ENCODE peak calls at places on chromosomes 1 and 21, in five cellular contexts. D is breast epithelium, I is left ventricle myocardium inferior, B is transverse colon, T is upper lobe of right lung. E is an unnamed sample. For H3K27me3 and H3K4me1, the result is how much of the 10 kb centered on the place peaks cover.

GRCh38 chr1:224620105-224620504 is 4.0 kb downstream of the CNIH3 start:
- DNase-seq in T (no peak), D (no peak), I (no peak), B (no peak), E (no peak)

GRCh38 chr1:58290685-58291372 is 255.7 kb downstream of the OMA1 start:
- DNase-seq in I (no peak), D (no peak), T (no peak), B (no peak), E (no peak)

GRCh38 chr1:201259476-201260235 is 23.6 kb upstream of the PKP1 start:
- DNase-seq in T (no peak), B (no peak), I (no peak), D (peak), E (no peak)

GRCh38 chr1:960371-961131 is at the start of gene KLHL17:
- DNase-seq in B (peak), T (peak), D (no peak), I (peak), E (no peak)

GRCh38 chr1:207822124-207822601 is 70.3 kb downstream of the CD46 start:
- DNase-seq in B (peak), I (no peak), D (no peak), T (peak), E (no peak)

GRCh38 chr1:10833630-10834557 is 37.4 kb upstream of the CASZ1 start:
- DNase-seq in D (no peak), B (no peak), I (no peak), T (no peak), E (no peak)

GRCh38 chr21:37532868-37533780 is 166.6 kb downstream of the DYRK1A start:
- DNase-seq in T (no peak), I (no peak), B (no peak), D (no peak), E (no peak)

GRCh38 chr1:9181176-9181906 is 52.4 kb upstream of the GPR157 start:
- DNase-seq in D (no peak), B (peak), T (peak), I (peak), E (no peak)

GRCh38 chr1:165896277-165896676 is 68.9 kb downstream of the UCK2 start:
- DNase-seq in T (no peak), I (no peak), D (no peak), B (no peak), E (no peak)

GRCh38 chr1:96306809-96307208 is 414.8 kb upstream of the PTBP2 start:
- DNase-seq in B (no peak), T (no peak), I (no peak), D (no peak), E (no peak)

GRCh38 chr1:112533029-112533428 is 24.3 kb downstream of the WNT2B start:
- DNase-seq in B (no peak), D (no peak), T (no peak), I (no peak), E (no peak)

GRCh38 chr1:69403911-69404310 is 163.8 kb upstream of the LRRC7 start:
- DNase-seq in T (no peak), I (no peak), B (no peak), D (no peak), E (no peak)

GRCh38 chr1:198564716-198565115 is 24.2 kb upstream of the ATP6V1G3 start:
- DNase-seq in T (no peak), D (no peak), I (no peak), B (no peak), E (no peak)

GRCh38 chr1:78223417-78224215 is 177.8 kb downstream of the GIPC2 start:
- DNase-seq in I (no peak), T (no peak), D (no peak), B (no peak), E (no peak)

GRCh38 chr1:91836307-91837056 is 49.5 kb downstream of the TGFBR3 start:
- DNase-seq in I (no peak), D (no peak), B (no peak), T (no peak), E (no peak)

GRCh38 chr1:182877842-182878241 is 38.7 kb downstream of the DHX9 start:
- DNase-seq in D (no peak), B (no peak), I (no peak), T (no peak), E (no peak)

GRCh38 chr1:55217226-55217996 is 2.2 kb upstream of the USP24 start:
- DNase-seq in T (no peak), B (no peak), D (no peak), I (no peak), E (no peak)

GRCh38 chr1:75124510-75124909 is 9.7 kb upstream of the LHX8 start:
- DNase-seq in D (no peak), T (no peak), I (no peak), B (no peak), E (no peak)

GRCh38 chr1:179025975-179026812 is 500 bp downstream of the FAM20B start:
- DNase-seq in B (peak), I (peak), D (peak), T (peak), E (no peak)

GRCh38 chr1:200029035-200029623 is 1.6 kb downstream of the NR5A2 start:
- DNase-seq in T (peak), I (no peak), D (no peak), B (peak), E (no peak)

GRCh38 chr1:156291226-156292061 is 4.0 kb downstream of the GLMP start:
- DNase-seq in B (peak), I (peak), D (peak), T (peak), E (no peak)

GRCh38 chr1:5718716-5719632 is 273.3 kb downstream of the NPHP4 start:
- DNase-seq in T (no peak), B (no peak), I (no peak), D (no peak), E (no peak)

GRCh38 chr1:24929091-24929875 is 793 bp downstream of the RUNX3 start:
- DNase-seq in D (no peak), I (no peak), B (peak), T (no peak), E (no peak)

GRCh38 chr1:112524251-112524650 is 15.5 kb downstream of the WNT2B start:
- DNase-seq in D (no peak), I (peak), B (no peak), T (no peak), E (no peak)

GRCh38 chr21:32340863-32341848 is 42.5 kb downstream of the MRAP start:
- DNase-seq in I (no peak), B (no peak), D (no peak), T (no peak), E (no peak)

GRCh38 chr1:163063131-163064059 is 5.8 kb upstream of the RGS4 start:
- DNase-seq in I (no peak), T (no peak), B (no peak), D (no peak), E (no peak)

GRCh38 chr1:179083533-179083932 is 1.7 kb downstream of the TOR3A start:
- DNase-seq in T (no peak), I (no peak), B (peak), D (no peak), E (no peak)

GRCh38 chr1:234877761-234878160 is 250.9 kb downstream of the TOMM20 start:
- DNase-seq in I (no peak), T (no peak), B (no peak), D (no peak), E (no peak)

GRCh38 chr1:234875328-234875952 is 253.2 kb downstream of the TOMM20 start:
- DNase-seq in I (no peak), D (peak), T (peak), B (no peak), E (no peak)

GRCh38 chr1:234875953-234876814 is 252.5 kb downstream of the TOMM20 start:
- DNase-seq in B (peak), T (peak), D (no peak), I (no peak), E (no peak)

GRCh38 chr1:234871710-234872262 is 256.9 kb downstream of the TOMM20 start:
- DNase-seq in T (no peak), I (no peak), D (no peak), B (no peak), E (no peak)

DNA sequence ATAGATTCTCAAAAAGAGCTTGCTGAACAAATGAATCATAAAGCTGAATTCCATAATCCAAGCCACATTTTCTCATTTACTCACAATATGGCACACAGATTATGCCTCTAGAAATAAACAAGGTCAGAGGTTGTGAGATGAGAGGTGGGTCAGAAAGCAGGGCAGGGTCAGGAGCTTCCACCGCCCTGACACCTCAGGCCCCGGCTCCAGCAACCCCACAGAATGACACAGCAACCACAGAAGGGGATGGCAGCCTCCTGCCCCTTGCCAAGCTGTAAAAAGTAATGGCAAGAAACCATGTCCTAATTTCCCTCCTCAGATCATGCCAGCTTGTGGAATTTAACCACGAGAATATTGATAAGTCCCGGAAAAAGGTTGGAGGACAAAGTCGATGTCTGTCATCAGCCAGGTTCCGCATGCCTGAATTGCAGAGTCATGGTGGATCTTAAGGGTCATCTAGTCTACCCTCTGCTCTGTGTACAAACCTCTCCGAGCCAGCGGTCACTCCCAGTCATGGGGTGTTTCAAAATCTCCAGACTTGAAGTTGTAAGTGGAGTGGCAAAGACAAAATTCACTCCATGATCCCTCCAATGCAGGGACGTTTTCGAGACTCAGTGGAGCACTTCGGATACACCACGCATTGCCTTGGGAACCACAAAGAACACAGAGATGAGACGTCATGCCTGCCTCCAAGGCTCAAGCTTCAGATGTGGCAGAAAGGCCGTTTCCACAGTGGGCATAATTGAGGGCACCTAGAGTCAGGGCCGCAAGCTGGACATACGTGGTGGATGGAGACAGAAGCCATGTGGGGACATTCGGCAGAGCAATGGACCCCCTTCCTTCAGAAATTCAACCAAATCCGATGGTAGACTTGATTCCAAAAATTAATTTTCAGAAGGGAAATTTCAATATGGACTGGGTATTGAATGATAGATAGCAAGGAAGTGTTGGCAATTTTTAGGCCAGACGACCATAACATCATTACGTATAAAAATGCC is 254.0 kb downstream of the TOMM20 start:
- DNase-seq in I (no peak), B (no peak), T (peak), D (no peak), E (no peak)
- H3K27me3 ChIP-seq in I (under half), B (under half), T (under half), D (under half), E (under half)

GRCh38 chr1:153356392-153357075 is 1.1 kb upstream of the S100A9 start:
- DNase-seq in I (no peak), B (no peak), T (no peak), D (peak), E (no peak)

GRCh38 chr1:153352523-153352922 is 3.9 kb upstream of the PGLYRP4 start:
- DNase-seq in D (peak), I (peak), B (peak), T (peak), E (no peak)

GRCh38 chr1:153355445-153356071 is 2.1 kb upstream of the S100A9 start:
- DNase-seq in B (peak), T (peak), D (peak), I (peak), E (no peak)

GRCh38 chr1:153353226-153353947 is 4.3 kb upstream of the S100A9 start:
- DNase-seq in T (no peak), I (no peak), B (no peak), D (peak), E (no peak)

GRCh38 chr1:153354515-153355193 is 3.0 kb upstream of the S100A9 start:
- DNase-seq in D (peak), I (no peak), B (no peak), T (no peak), E (no peak)
- TF ChIP-seq CTCF in D (no peak), I (no peak), B (no peak), T (no peak), E (no peak)

GRCh38 chr1:26349196-26349885 is 4.6 kb downstream of the CRYBG2 start:
- DNase-seq in D (no peak), B (no peak), T (no peak), I (no peak), E (no peak)
- H3K4me1 ChIP-seq in D (under half), B (under half), T (under half), I (under half), E (half or more)

GRCh38 chr1:213977909-213978308 is 9.9 kb upstream of the PROX1 start:
- DNase-seq in T (no peak), D (no peak), I (no peak), B (no peak), E (no peak)

GRCh38 chr1:213977486-213977842 is 10.3 kb upstream of the PROX1 start:
- DNase-seq in B (no peak), D (no peak), I (no peak), T (no peak), E (no peak)

GRCh38 chr1:213980906-213981305 is 6.9 kb upstream of the PROX1 start:
- DNase-seq in B (no peak), D (no peak), I (no peak), T (no peak), E (no peak)

GRCh38 chr1:213982515-213982813 is 5.3 kb upstream of the PROX1 start:
- DNase-seq in T (no peak), B (no peak), D (no peak), I (no peak), E (no peak)

DNA sequence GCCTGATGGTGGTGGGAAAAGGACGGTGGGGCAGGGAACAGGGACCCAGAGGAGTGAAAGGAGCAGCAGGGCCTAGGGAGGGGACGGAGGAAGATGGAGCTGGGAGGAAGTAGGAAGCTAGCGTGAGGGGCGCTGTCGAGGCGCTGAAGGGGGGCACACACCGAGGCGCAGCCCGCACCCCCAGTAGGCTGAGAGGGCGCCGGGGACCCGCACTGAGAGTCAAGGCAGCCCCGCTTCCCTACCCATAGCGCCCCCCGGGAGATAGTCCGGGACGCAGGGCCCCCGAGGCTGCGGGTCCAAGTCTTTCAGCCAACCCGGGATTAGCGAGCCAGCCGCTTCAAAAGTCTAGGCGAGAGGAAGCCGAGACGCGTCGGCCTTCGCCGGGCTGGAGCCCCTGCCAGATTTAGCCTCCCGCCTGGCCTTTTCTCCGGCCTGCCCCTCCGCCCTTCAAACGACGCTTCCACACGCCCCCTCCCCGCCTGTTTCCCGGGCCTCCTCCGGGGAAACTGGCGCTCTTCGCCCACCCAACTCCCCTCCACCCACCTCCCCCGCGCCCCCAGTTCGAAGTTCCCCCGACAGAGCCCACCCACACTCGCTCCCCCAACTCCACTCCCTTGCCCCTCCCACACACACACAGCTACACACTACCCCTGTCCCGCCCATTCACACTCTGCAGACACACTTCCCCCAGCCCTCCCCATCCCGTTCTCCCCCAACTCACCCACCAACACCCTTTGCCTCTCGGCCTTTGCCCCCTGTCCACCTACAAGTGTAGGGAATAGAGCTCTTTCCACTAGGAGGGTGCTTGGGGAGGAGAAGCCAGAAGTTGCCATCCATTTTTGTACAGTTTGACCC is 7.8 kb upstream of the PROX1 start:
- DNase-seq in D (no peak), I (no peak), B (no peak), T (no peak), E (no peak)
- H3K27me3 ChIP-seq in D (under half), I (half or more), B (half or more), T (half or more), E (half or more)

GRCh38 chr1:28789412-28789811 is 22.6 kb upstream of the OPRD1 start:
- DNase-seq in I (no peak), D (no peak), B (no peak), T (no peak), E (no peak)
- TF ChIP-seq CTCF in I (no peak), D (no peak), B (no peak), T (no peak), E (no peak)

GRCh38 chr1:16151200-16151708 is 4.6 kb downstream of the EPHA2 start:
- DNase-seq in I (no peak), B (no peak), D (peak), T (no peak), E (no peak)

GRCh38 chr1:16148329-16149092 is 7.4 kb downstream of the EPHA2 start:
- DNase-seq in I (no peak), B (no peak), D (no peak), T (no peak), E (no peak)

GRCh38 chr1:16149146-16149545 is 6.7 kb downstream of the EPHA2 start:
- DNase-seq in T (no peak), B (no peak), D (no peak), I (no peak), E (no peak)

GRCh38 chr1:16150508-16150907 is 5.4 kb downstream of the EPHA2 start:
- DNase-seq in T (no peak), D (no peak), B (no peak), I (no peak), E (no peak)

GRCh38 chr1:16149702-16150488 is 6.0 kb downstream of the EPHA2 start:
- DNase-seq in B (no peak), D (no peak), I (no peak), T (no peak), E (no peak)
- H3K4me1 ChIP-seq in B (under half), D (under half), I (half or more), T (half or more), E (under half)

GRCh38 chr1:31671556-31672201 is 27.0 kb upstream of the PEF1 start:
- DNase-seq in D (no peak), I (no peak), T (no peak), B (no peak), E (no peak)

GRCh38 chr1:31669786-31670582 is 25.3 kb upstream of the PEF1 start:
- DNase-seq in I (peak), D (peak), T (peak), B (peak), E (no peak)

GRCh38 chr1:31671147-31671546 is 26.5 kb upstream of the PEF1 start:
- DNase-seq in T (no peak), B (no peak), I (no peak), D (no peak), E (no peak)

GRCh38 chr1:31669433-31669785 is 24.7 kb upstream of the PEF1 start:
- DNase-seq in T (no peak), D (no peak), I (no peak), B (no peak), E (no peak)

DNA sequence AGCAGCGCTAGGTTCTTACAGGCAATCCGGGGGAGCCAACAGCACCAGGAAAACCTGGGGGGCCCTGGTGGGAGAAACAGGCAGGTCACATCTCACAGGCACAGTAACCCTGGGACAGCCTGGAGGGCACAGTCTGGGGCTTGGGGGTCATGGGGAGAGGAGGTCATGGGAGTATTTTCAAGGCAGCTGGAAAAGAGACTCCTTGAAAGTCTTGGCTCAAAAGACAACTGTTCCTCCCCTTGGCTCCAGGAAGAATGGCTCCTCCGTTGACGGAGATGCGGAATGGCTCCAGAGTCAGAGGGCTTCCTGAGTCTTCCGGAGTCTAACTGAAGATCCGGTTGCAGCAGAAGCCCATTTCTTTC is 25.9 kb upstream of the PEF1 start:
- DNase-seq in B (no peak), D (peak), I (no peak), T (no peak), E (no peak)
- H3K27me3 ChIP-seq in B (under half), D (under half), I (under half), T (under half), E (under half)

E was measured in esophagus squamous epithelium.